ENCODE peak calls at places on chromosomes 5 and 9, in seven cellular contexts. One of them, this sample, is unnamed.

GRCh38 chr9:90868555-90868954 is 66.9 kb downstream of the SYK start:
- DNase-seq in heart left ventricle: no peak
- DNase-seq in fibroblast of lung: peak; percentile 49
- DNase-seq in small intestine: no peak
- DNase-seq in aorta: no peak
- DNase-seq in neuronal stem cell: no peak
- DNase-seq in GM23338: no peak
- DNase-seq in this sample: no peak

GRCh38 chr5:171965740-171966139 is 40.7 kb downstream of the FBXW11 start:
- DNase-seq in heart left ventricle: no peak
- DNase-seq in fibroblast of lung: no peak
- DNase-seq in small intestine: no peak
- DNase-seq in aorta: no peak
- DNase-seq in neuronal stem cell: no peak
- DNase-seq in GM23338: no peak
- DNase-seq in this sample: no peak

GRCh38 chr5:1594336-1595106 is 70.8 kb upstream of the LPCAT1 start:
- DNase-seq in heart left ventricle: peak; percentile 87
- DNase-seq in fibroblast of lung: peak; percentile 10
- DNase-seq in small intestine: peak; percentile 73
- DNase-seq in aorta: peak; percentile 87
- DNase-seq in neuronal stem cell: peak; percentile 90
- DNase-seq in GM23338: peak; percentile 82
- DNase-seq in this sample: peak; percentile 78

GRCh38 chr5:15003511-15003920 is 131.9 kb upstream of the ANKH start:
- DNase-seq in heart left ventricle: no peak
- DNase-seq in fibroblast of lung: peak; percentile 80
- DNase-seq in small intestine: peak; percentile 80
- DNase-seq in aorta: no peak
- DNase-seq in neuronal stem cell: peak; percentile 14
- DNase-seq in GM23338: peak; percentile 80
- DNase-seq in this sample: peak; percentile 38

GRCh38 chr5:92868442-92868841 is 712.6 kb downstream of the NR2F1-AS1 start:
- DNase-seq in heart left ventricle: no peak
- DNase-seq in fibroblast of lung: no peak
- DNase-seq in small intestine: no peak
- DNase-seq in aorta: no peak
- DNase-seq in neuronal stem cell: no peak
- DNase-seq in GM23338: no peak
- DNase-seq in this sample: no peak

GRCh38 chr9:132409828-132410528 is at the start of gene CFAP77:
- DNase-seq in heart left ventricle: peak; percentile 77
- DNase-seq in fibroblast of lung: peak; percentile 55
- DNase-seq in small intestine: peak; percentile 35
- DNase-seq in aorta: peak; percentile 83
- DNase-seq in neuronal stem cell: peak; percentile 73
- DNase-seq in GM23338: peak; percentile 80
- DNase-seq in this sample: no peak

GRCh38 chr5:54309237-54309636 is 1.1 kb downstream of the ARL15 start:
- DNase-seq in heart left ventricle: no peak
- DNase-seq in fibroblast of lung: peak; percentile 23
- DNase-seq in small intestine: peak; percentile 27
- DNase-seq in aorta: no peak
- DNase-seq in neuronal stem cell: no peak
- DNase-seq in GM23338: no peak
- DNase-seq in this sample: no peak

GRCh38 chr5:92552206-92553160 is 1028.5 kb downstream of the NR2F1-AS1 start:
- DNase-seq in heart left ventricle: no peak
- DNase-seq in fibroblast of lung: peak; percentile 100
- DNase-seq in small intestine: no peak
- DNase-seq in aorta: no peak
- DNase-seq in neuronal stem cell: no peak
- DNase-seq in GM23338: no peak
- DNase-seq in this sample: no peak

GRCh38 chr5:12016149-12016740 is 112.0 kb upstream of the CTNND2 start:
- DNase-seq in heart left ventricle: no peak
- DNase-seq in fibroblast of lung: no peak
- DNase-seq in small intestine: no peak
- DNase-seq in aorta: no peak
- DNase-seq in neuronal stem cell: no peak
- DNase-seq in GM23338: peak; percentile 27
- DNase-seq in this sample: no peak

GRCh38 chr5:72598461-72599433 is 91.5 kb upstream of the ZNF366 start:
- DNase-seq in heart left ventricle: no peak
- DNase-seq in fibroblast of lung: peak; percentile 44
- DNase-seq in small intestine: no peak
- DNase-seq in aorta: no peak
- DNase-seq in neuronal stem cell: no peak
- DNase-seq in GM23338: no peak
- DNase-seq in this sample: no peak

GRCh38 chr5:31211098-31211497 is 17.6 kb downstream of the CDH6 start:
- DNase-seq in heart left ventricle: no peak
- DNase-seq in fibroblast of lung: no peak
- DNase-seq in small intestine: no peak
- DNase-seq in aorta: no peak
- DNase-seq in neuronal stem cell: no peak
- DNase-seq in GM23338: no peak
- DNase-seq in this sample: no peak

GRCh38 chr5:142308358-142308757 is 16.5 kb downstream of the SPRY4 start:
- DNase-seq in heart left ventricle: no peak
- DNase-seq in fibroblast of lung: no peak
- DNase-seq in small intestine: no peak
- DNase-seq in aorta: no peak
- DNase-seq in neuronal stem cell: no peak
- DNase-seq in GM23338: no peak
- DNase-seq in this sample: no peak

GRCh38 chr5:71891856-71892255 is 172.8 kb downstream of the CARTPT start:
- DNase-seq in heart left ventricle: no peak
- DNase-seq in fibroblast of lung: no peak
- DNase-seq in small intestine: no peak
- DNase-seq in aorta: no peak
- DNase-seq in neuronal stem cell: peak; percentile 17
- DNase-seq in GM23338: peak; percentile 32
- DNase-seq in this sample: no peak

GRCh38 chr5:119275146-119275872 is 80.5 kb upstream of the TNFAIP8 start:
- DNase-seq in heart left ventricle: no peak
- DNase-seq in fibroblast of lung: no peak
- DNase-seq in small intestine: no peak
- DNase-seq in aorta: no peak
- DNase-seq in neuronal stem cell: no peak
- DNase-seq in GM23338: no peak
- DNase-seq in this sample: no peak

GRCh38 chr5:26553079-26553478 is 485.3 kb downstream of the CDH9 start:
- DNase-seq in heart left ventricle: no peak
- DNase-seq in fibroblast of lung: no peak
- DNase-seq in small intestine: no peak
- DNase-seq in aorta: no peak
- DNase-seq in neuronal stem cell: peak; percentile 67
- DNase-seq in GM23338: no peak
- DNase-seq in this sample: no peak

GRCh38 chr5:18745591-18745987 is 1111.3 kb downstream of the TAF11L14 start:
- DNase-seq in heart left ventricle: peak; percentile 59
- DNase-seq in fibroblast of lung: no peak
- DNase-seq in small intestine: peak; percentile 43
- DNase-seq in aorta: no peak
- DNase-seq in neuronal stem cell: no peak
- DNase-seq in GM23338: no peak
- DNase-seq in this sample: no peak

GRCh38 chr5:166880456-166880855 is 1411.0 kb upstream of the WWC1 start:
- DNase-seq in heart left ventricle: no peak
- DNase-seq in fibroblast of lung: no peak
- DNase-seq in small intestine: no peak
- DNase-seq in aorta: no peak
- DNase-seq in neuronal stem cell: no peak
- DNase-seq in GM23338: no peak
- DNase-seq in this sample: no peak

GRCh38 chr9:4266602-4267001 is 33.3 kb downstream of the GLIS3 start:
- DNase-seq in heart left ventricle: no peak
- DNase-seq in fibroblast of lung: no peak
- DNase-seq in small intestine: no peak
- DNase-seq in aorta: no peak
- DNase-seq in neuronal stem cell: no peak
- DNase-seq in GM23338: no peak
- DNase-seq in this sample: no peak

GRCh38 chr5:157456301-157456700 is 3.7 kb upstream of the NIPAL4 start:
- DNase-seq in heart left ventricle: no peak
- DNase-seq in fibroblast of lung: no peak
- DNase-seq in small intestine: no peak
- DNase-seq in aorta: no peak
- DNase-seq in neuronal stem cell: no peak
- DNase-seq in GM23338: no peak
- DNase-seq in this sample: no peak

GRCh38 chr9:16436545-16436944 is 433.9 kb downstream of the BNC2 start:
- DNase-seq in heart left ventricle: no peak
- DNase-seq in fibroblast of lung: no peak
- DNase-seq in small intestine: no peak
- DNase-seq in aorta: no peak
- DNase-seq in neuronal stem cell: no peak
- DNase-seq in GM23338: peak; percentile 34
- DNase-seq in this sample: no peak

GRCh38 chr9:20689833-20690232 is 5.8 kb downstream of the FOCAD start:
- DNase-seq in heart left ventricle: no peak
- DNase-seq in fibroblast of lung: no peak
- DNase-seq in small intestine: no peak
- DNase-seq in aorta: no peak
- DNase-seq in neuronal stem cell: no peak
- DNase-seq in GM23338: no peak
- DNase-seq in this sample: no peak

GRCh38 chr5:174624754-174625506 is 99.5 kb upstream of the MSX2 start:
- DNase-seq in heart left ventricle: no peak
- DNase-seq in fibroblast of lung: peak; percentile 75
- DNase-seq in small intestine: no peak
- DNase-seq in aorta: no peak
- DNase-seq in neuronal stem cell: no peak
- DNase-seq in GM23338: no peak
- DNase-seq in this sample: no peak

GRCh38 chr5:174623438-174624019 is 100.9 kb upstream of the MSX2 start:
- DNase-seq in heart left ventricle: no peak
- DNase-seq in fibroblast of lung: no peak
- DNase-seq in small intestine: no peak
- DNase-seq in aorta: no peak
- DNase-seq in neuronal stem cell: no peak
- DNase-seq in GM23338: no peak
- DNase-seq in this sample: no peak

GRCh38 chr5:174618589-174618988 is 105.8 kb upstream of the MSX2 start:
- DNase-seq in heart left ventricle: no peak
- DNase-seq in fibroblast of lung: no peak
- DNase-seq in small intestine: no peak
- DNase-seq in aorta: no peak
- DNase-seq in neuronal stem cell: no peak
- DNase-seq in GM23338: no peak
- DNase-seq in this sample: no peak

GRCh38 chr5:174623018-174623417 is 101.4 kb upstream of the MSX2 start:
- DNase-seq in heart left ventricle: no peak
- DNase-seq in fibroblast of lung: no peak
- DNase-seq in small intestine: no peak
- DNase-seq in aorta: no peak
- DNase-seq in neuronal stem cell: no peak
- DNase-seq in GM23338: no peak
- DNase-seq in this sample: no peak

DNA sequence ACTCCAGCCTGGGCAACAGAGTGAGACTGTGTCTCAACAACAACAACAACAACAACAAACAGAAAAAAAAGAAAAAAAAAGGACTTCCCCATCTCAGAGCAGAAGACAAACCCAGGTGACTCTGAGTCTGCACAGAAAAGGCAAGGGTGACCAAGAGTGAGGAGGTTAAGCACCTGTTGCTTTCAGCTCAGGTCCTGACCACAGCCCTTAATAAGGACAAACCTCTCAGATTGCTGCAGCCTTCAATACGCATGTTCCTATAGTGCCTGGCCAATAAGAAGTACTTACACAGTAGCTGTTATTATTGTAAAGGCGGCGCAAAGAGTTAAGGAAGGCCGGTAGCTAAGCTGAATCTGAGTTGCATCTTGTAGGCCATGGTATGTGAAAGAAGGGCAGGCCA is 102.3 kb upstream of the MSX2 start:
- DNase-seq in heart left ventricle: no peak
- DNase-seq in fibroblast of lung: no peak
- DNase-seq in small intestine: no peak
- DNase-seq in aorta: no peak
- DNase-seq in neuronal stem cell: no peak
- DNase-seq in GM23338: no peak
- DNase-seq in this sample: no peak
- H3K4me1 ChIP-seq in heart left ventricle: no peaks in the 10 kb centered on the region
- H3K4me1 ChIP-seq in fibroblast of lung: no peaks in the 10 kb centered on the region
- H3K4me1 ChIP-seq in small intestine: peaks cover 6% of the 10 kb centered on the region
- H3K4me1 ChIP-seq in aorta: no peaks in the 10 kb centered on the region
- H3K4me1 ChIP-seq in neuronal stem cell: no peaks in the 10 kb centered on the region
- H3K4me1 ChIP-seq in GM23338: peaks cover 13% of the 10 kb centered on the region
- H3K4me1 ChIP-seq in this sample: no peaks in the 10 kb centered on the region

GRCh38 chr9:114180701-114181582 is 25.6 kb downstream of the COL27A1 start:
- DNase-seq in heart left ventricle: no peak
- DNase-seq in fibroblast of lung: peak; percentile 69
- DNase-seq in small intestine: no peak
- DNase-seq in aorta: peak; percentile 67
- DNase-seq in neuronal stem cell: no peak
- DNase-seq in GM23338: peak; percentile 17
- DNase-seq in this sample: no peak
- H3K27ac ChIP-seq in heart left ventricle: peak overlapping the region; percentile 79
- H3K27ac ChIP-seq in fibroblast of lung: peak overlapping the region; percentile 61
- H3K27ac ChIP-seq in small intestine: peak overlapping the region; percentile 42
- H3K27ac ChIP-seq in aorta: peak overlapping the region; percentile 58
- H3K27ac ChIP-seq in neuronal stem cell: no peak overlapping the region
- H3K27ac ChIP-seq in GM23338: no peak overlapping the region
- H3K27ac ChIP-seq in this sample: peak overlapping the region; percentile 69

DNA sequence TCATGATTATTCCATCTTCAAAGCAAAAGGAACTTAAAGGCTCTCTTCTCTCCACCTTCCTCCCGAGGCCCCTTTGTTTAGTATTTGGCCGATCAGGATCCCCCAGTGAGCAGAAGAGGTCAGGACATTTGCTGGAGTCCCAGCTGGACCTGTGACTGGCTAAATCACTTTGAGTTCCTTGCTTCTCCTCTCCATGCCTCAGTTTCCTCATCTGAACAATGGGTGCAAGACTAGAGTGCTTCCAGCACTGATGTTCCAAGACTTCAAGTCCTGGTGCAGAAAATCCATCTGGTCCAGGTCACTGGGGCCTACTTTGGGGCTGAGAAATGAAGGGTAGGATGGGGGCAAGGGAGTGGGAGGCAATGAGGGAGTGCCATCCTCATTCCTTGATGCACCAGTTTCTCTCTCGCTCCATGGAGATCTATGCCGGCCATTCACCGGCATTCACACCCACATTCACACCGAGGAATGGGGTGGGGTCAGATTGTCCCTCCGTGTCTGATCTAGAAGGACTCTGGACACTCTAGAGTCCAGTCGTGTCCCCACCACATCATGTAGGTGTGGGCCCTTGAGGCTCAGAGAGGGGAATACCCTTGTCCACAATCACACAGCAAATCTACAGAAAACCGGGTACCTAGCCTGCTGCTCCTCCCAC is 38.7 kb upstream of the IL17B start:
- DNase-seq in heart left ventricle: no peak
- DNase-seq in fibroblast of lung: no peak
- DNase-seq in small intestine: no peak
- DNase-seq in aorta: peak; percentile 51
- DNase-seq in neuronal stem cell: no peak
- DNase-seq in GM23338: no peak
- DNase-seq in this sample: no peak
- H3K36me3 ChIP-seq in heart left ventricle: peaks cover 13% of the 10 kb centered on the region
- H3K36me3 ChIP-seq in fibroblast of lung: peaks cover 10% of the 10 kb centered on the region
- H3K36me3 ChIP-seq in small intestine: no peaks in the 10 kb centered on the region
- H3K36me3 ChIP-seq in aorta: peaks cover 34% of the 10 kb centered on the region
- H3K36me3 ChIP-seq in neuronal stem cell: no peaks in the 10 kb centered on the region
- H3K36me3 ChIP-seq in GM23338: no peaks in the 10 kb centered on the region
- H3K36me3 ChIP-seq in this sample: peaks cover 98% of the 10 kb centered on the region

GRCh38 chr9:37338218-37338617 is 84.3 kb upstream of the GRHPR start:
- DNase-seq in heart left ventricle: no peak
- DNase-seq in fibroblast of lung: no peak
- DNase-seq in small intestine: no peak
- DNase-seq in aorta: no peak
- DNase-seq in neuronal stem cell: no peak
- DNase-seq in GM23338: no peak
- DNase-seq in this sample: no peak
- H3K4me1 ChIP-seq in heart left ventricle: no peaks in the 10 kb centered on the region
- H3K4me1 ChIP-seq in fibroblast of lung: no peaks in the 10 kb centered on the region
- H3K4me1 ChIP-seq in small intestine: no peaks in the 10 kb centered on the region
- H3K4me1 ChIP-seq in aorta: no peaks in the 10 kb centered on the region
- H3K4me1 ChIP-seq in neuronal stem cell: peaks cover 27% of the 10 kb centered on the region
- H3K4me1 ChIP-seq in GM23338: peaks cover 32% of the 10 kb centered on the region
- H3K4me1 ChIP-seq in this sample: no peaks in the 10 kb centered on the region

This sample was measured in tibial artery.